ENCODE peak calls at places on chromosomes 1 and 21, in ten cellular contexts. One of them, this sample, is unnamed. For H3K4me1, the result is how much of the 10 kb centered on the place peaks cover.

GRCh38 chr1:52636701-52637695 is 4.0 kb downstream of the SHISAL2A start:
- DNase-seq in tibial nerve: no peak
- DNase-seq in fibroblast of lung: no peak
- DNase-seq in lower lobe of right lung: peak
- DNase-seq in A549: no peak
- DNase-seq in OCI-LY7: peak
- DNase-seq in pancreas: no peak
- DNase-seq in aorta: no peak
- DNase-seq in tibial artery: no peak
- DNase-seq in ovary: no peak
- DNase-seq in this sample: no peak

GRCh38 chr1:203326830-203327683 is 21.7 kb downstream of the BTG2 start:
- DNase-seq in tibial nerve: peak
- DNase-seq in fibroblast of lung: peak
- DNase-seq in lower lobe of right lung: peak
- DNase-seq in A549: peak
- DNase-seq in OCI-LY7: peak
- DNase-seq in pancreas: peak
- DNase-seq in aorta: peak
- DNase-seq in tibial artery: peak
- DNase-seq in ovary: peak
- DNase-seq in this sample: no peak

GRCh38 chr21:38229260-38229877 is 27.4 kb upstream of the KCNJ15 start:
- DNase-seq in tibial nerve: no peak
- DNase-seq in fibroblast of lung: no peak
- DNase-seq in lower lobe of right lung: no peak
- DNase-seq in A549: no peak
- DNase-seq in OCI-LY7: peak
- DNase-seq in pancreas: no peak
- DNase-seq in aorta: no peak
- DNase-seq in tibial artery: no peak
- DNase-seq in ovary: no peak
- DNase-seq in this sample: peak

GRCh38 chr1:172335377-172335776 is 85.1 kb upstream of the C1orf105 start:
- DNase-seq in tibial nerve: no peak
- DNase-seq in fibroblast of lung: no peak
- DNase-seq in lower lobe of right lung: no peak
- DNase-seq in A549: no peak
- DNase-seq in OCI-LY7: no peak
- DNase-seq in pancreas: no peak
- DNase-seq in aorta: no peak
- DNase-seq in tibial artery: no peak
- DNase-seq in ovary: no peak
- DNase-seq in this sample: no peak

GRCh38 chr1:46735708-46736324 is 16.9 kb upstream of the EFCAB14 start:
- DNase-seq in tibial nerve: no peak
- DNase-seq in fibroblast of lung: peak
- DNase-seq in lower lobe of right lung: no peak
- DNase-seq in A549: no peak
- DNase-seq in OCI-LY7: peak
- DNase-seq in pancreas: no peak
- DNase-seq in aorta: no peak
- DNase-seq in tibial artery: no peak
- DNase-seq in ovary: no peak
- DNase-seq in this sample: peak

GRCh38 chr21:33825898-33826297 is 89.7 kb downstream of the ATP5PO start:
- DNase-seq in tibial nerve: no peak
- DNase-seq in fibroblast of lung: peak
- DNase-seq in lower lobe of right lung: no peak
- DNase-seq in A549: no peak
- DNase-seq in OCI-LY7: no peak
- DNase-seq in pancreas: no peak
- DNase-seq in aorta: no peak
- DNase-seq in tibial artery: no peak
- DNase-seq in ovary: no peak
- DNase-seq in this sample: no peak

GRCh38 chr21:34883501-34884271 is 165.4 kb downstream of the RUNX1 start:
- DNase-seq in tibial nerve: no peak
- DNase-seq in fibroblast of lung: no peak
- DNase-seq in lower lobe of right lung: no peak
- DNase-seq in A549: no peak
- DNase-seq in OCI-LY7: no peak
- DNase-seq in pancreas: no peak
- DNase-seq in aorta: no peak
- DNase-seq in tibial artery: no peak
- DNase-seq in ovary: no peak
- DNase-seq in this sample: no peak

GRCh38 chr21:43611598-43612369 is 47.5 kb downstream of the HSF2BP start:
- DNase-seq in tibial nerve: peak
- DNase-seq in fibroblast of lung: no peak
- DNase-seq in lower lobe of right lung: peak
- DNase-seq in A549: peak
- DNase-seq in OCI-LY7: peak
- DNase-seq in pancreas: peak
- DNase-seq in aorta: peak
- DNase-seq in tibial artery: peak
- DNase-seq in ovary: peak
- DNase-seq in this sample: peak

GRCh38 chr1:100387209-100387608 is 34.9 kb downstream of the CDC14A start:
- DNase-seq in tibial nerve: no peak
- DNase-seq in fibroblast of lung: peak
- DNase-seq in lower lobe of right lung: no peak
- DNase-seq in A549: no peak
- DNase-seq in OCI-LY7: peak
- DNase-seq in pancreas: no peak
- DNase-seq in aorta: no peak
- DNase-seq in tibial artery: no peak
- DNase-seq in ovary: no peak
- DNase-seq in this sample: no peak

GRCh38 chr1:150974580-150975478 is at the start of gene CERS2:
- DNase-seq in tibial nerve: peak
- DNase-seq in fibroblast of lung: peak
- DNase-seq in lower lobe of right lung: peak
- DNase-seq in A549: peak
- DNase-seq in OCI-LY7: peak
- DNase-seq in pancreas: peak
- DNase-seq in aorta: peak
- DNase-seq in tibial artery: peak
- DNase-seq in ovary: peak
- DNase-seq in this sample: no peak

GRCh38 chr1:39272027-39272790 is 67.7 kb downstream of the MACF1 start:
- DNase-seq in tibial nerve: no peak
- DNase-seq in fibroblast of lung: peak
- DNase-seq in lower lobe of right lung: no peak
- DNase-seq in A549: no peak
- DNase-seq in OCI-LY7: peak
- DNase-seq in pancreas: peak
- DNase-seq in aorta: no peak
- DNase-seq in tibial artery: no peak
- DNase-seq in ovary: no peak
- DNase-seq in this sample: no peak

GRCh38 chr1:230071316-230071715 is 4.3 kb downstream of the GALNT2 start:
- DNase-seq in tibial nerve: no peak
- DNase-seq in fibroblast of lung: no peak
- DNase-seq in lower lobe of right lung: no peak
- DNase-seq in A549: no peak
- DNase-seq in OCI-LY7: no peak
- DNase-seq in pancreas: no peak
- DNase-seq in aorta: no peak
- DNase-seq in tibial artery: no peak
- DNase-seq in ovary: no peak
- DNase-seq in this sample: no peak

GRCh38 chr1:230070321-230071208 is 3.5 kb downstream of the GALNT2 start:
- DNase-seq in tibial nerve: no peak
- DNase-seq in fibroblast of lung: no peak
- DNase-seq in lower lobe of right lung: no peak
- DNase-seq in A549: no peak
- DNase-seq in OCI-LY7: no peak
- DNase-seq in pancreas: no peak
- DNase-seq in aorta: no peak
- DNase-seq in tibial artery: no peak
- DNase-seq in ovary: no peak
- DNase-seq in this sample: no peak

GRCh38 chr1:230068952-230069684 is 2.1 kb downstream of the GALNT2 start:
- DNase-seq in tibial nerve: no peak
- DNase-seq in fibroblast of lung: no peak
- DNase-seq in lower lobe of right lung: no peak
- DNase-seq in A549: no peak
- DNase-seq in OCI-LY7: peak
- DNase-seq in pancreas: no peak
- DNase-seq in aorta: no peak
- DNase-seq in tibial artery: no peak
- DNase-seq in ovary: no peak
- DNase-seq in this sample: no peak

GRCh38 chr1:230067871-230068814 is 1.1 kb downstream of the GALNT2 start:
- DNase-seq in tibial nerve: no peak
- DNase-seq in fibroblast of lung: peak
- DNase-seq in lower lobe of right lung: peak
- DNase-seq in A549: peak
- DNase-seq in OCI-LY7: peak
- DNase-seq in pancreas: no peak
- DNase-seq in aorta: peak
- DNase-seq in tibial artery: peak
- DNase-seq in ovary: peak
- DNase-seq in this sample: no peak

DNA sequence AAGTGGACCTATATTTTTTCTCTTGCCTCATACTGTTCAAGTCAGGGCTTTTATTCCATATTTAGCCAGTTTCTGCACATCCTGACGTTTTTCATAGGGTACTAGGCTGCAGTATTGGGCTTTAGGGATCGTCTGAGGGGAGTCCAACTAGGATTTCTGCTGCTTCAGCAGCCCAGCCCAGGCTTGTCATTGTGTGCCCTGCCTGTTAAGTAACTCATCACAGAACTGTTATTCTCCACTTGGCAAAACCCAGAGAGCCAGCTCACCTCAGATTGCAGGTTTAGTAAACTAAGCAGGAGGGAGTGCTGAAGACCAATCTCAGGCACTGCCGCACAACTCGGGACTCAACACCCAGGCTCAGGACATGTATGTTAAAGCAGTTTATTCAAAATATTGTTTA is 2.8 kb downstream of the GALNT2 start:
- DNase-seq in tibial nerve: no peak
- DNase-seq in fibroblast of lung: no peak
- DNase-seq in lower lobe of right lung: no peak
- DNase-seq in A549: no peak
- DNase-seq in OCI-LY7: no peak
- DNase-seq in pancreas: no peak
- DNase-seq in aorta: no peak
- DNase-seq in tibial artery: no peak
- DNase-seq in ovary: no peak
- DNase-seq in this sample: no peak
- H3K4me3 ChIP-seq in tibial nerve: no peak
- H3K4me3 ChIP-seq in fibroblast of lung: no peak
- H3K4me3 ChIP-seq in lower lobe of right lung: no peak
- H3K4me3 ChIP-seq in A549: no peak
- H3K4me3 ChIP-seq in OCI-LY7: no peak
- H3K4me3 ChIP-seq in pancreas: no peak
- H3K4me3 ChIP-seq in aorta: peak
- H3K4me3 ChIP-seq in tibial artery: peak
- H3K4me3 ChIP-seq in ovary: no peak
- H3K4me3 ChIP-seq in this sample: no peak

GRCh38 chr1:3680488-3681230 is 28.3 kb downstream of the TP73 start:
- DNase-seq in tibial nerve: no peak
- DNase-seq in fibroblast of lung: no peak
- DNase-seq in lower lobe of right lung: no peak
- DNase-seq in A549: no peak
- DNase-seq in OCI-LY7: no peak
- DNase-seq in pancreas: no peak
- DNase-seq in aorta: no peak
- DNase-seq in tibial artery: no peak
- DNase-seq in ovary: no peak
- DNase-seq in this sample: no peak

GRCh38 chr1:3677411-3677944 is 25.2 kb downstream of the TP73 start:
- DNase-seq in tibial nerve: no peak
- DNase-seq in fibroblast of lung: no peak
- DNase-seq in lower lobe of right lung: no peak
- DNase-seq in A549: no peak
- DNase-seq in OCI-LY7: no peak
- DNase-seq in pancreas: no peak
- DNase-seq in aorta: no peak
- DNase-seq in tibial artery: no peak
- DNase-seq in ovary: no peak
- DNase-seq in this sample: no peak

GRCh38 chr1:3679799-3680453 is 27.6 kb downstream of the TP73 start:
- DNase-seq in tibial nerve: no peak
- DNase-seq in fibroblast of lung: no peak
- DNase-seq in lower lobe of right lung: no peak
- DNase-seq in A549: no peak
- DNase-seq in OCI-LY7: no peak
- DNase-seq in pancreas: no peak
- DNase-seq in aorta: no peak
- DNase-seq in tibial artery: no peak
- DNase-seq in ovary: no peak
- DNase-seq in this sample: no peak

GRCh38 chr1:3678361-3679097 is 26.2 kb downstream of the TP73 start:
- DNase-seq in tibial nerve: no peak
- DNase-seq in fibroblast of lung: no peak
- DNase-seq in lower lobe of right lung: no peak
- DNase-seq in A549: no peak
- DNase-seq in OCI-LY7: peak
- DNase-seq in pancreas: no peak
- DNase-seq in aorta: no peak
- DNase-seq in tibial artery: no peak
- DNase-seq in ovary: no peak
- DNase-seq in this sample: no peak

GRCh38 chr1:3679098-3679555 is 26.8 kb downstream of the TP73 start:
- DNase-seq in tibial nerve: no peak
- DNase-seq in fibroblast of lung: no peak
- DNase-seq in lower lobe of right lung: no peak
- DNase-seq in A549: no peak
- DNase-seq in OCI-LY7: no peak
- DNase-seq in pancreas: no peak
- DNase-seq in aorta: no peak
- DNase-seq in tibial artery: no peak
- DNase-seq in ovary: no peak
- DNase-seq in this sample: no peak
- H3K27ac ChIP-seq in tibial nerve: no peak
- H3K27ac ChIP-seq in fibroblast of lung: no peak
- H3K27ac ChIP-seq in lower lobe of right lung: no peak
- H3K27ac ChIP-seq in A549: no peak
- H3K27ac ChIP-seq in OCI-LY7: no peak
- H3K27ac ChIP-seq in pancreas: no peak
- H3K27ac ChIP-seq in aorta: no peak
- H3K27ac ChIP-seq in tibial artery: no peak
- H3K27ac ChIP-seq in ovary: no peak
- H3K27ac ChIP-seq in this sample: no peak

GRCh38 chr1:110292327-110292741 is 46.8 kb upstream of the RBM15 start:
- DNase-seq in tibial nerve: no peak
- DNase-seq in fibroblast of lung: peak
- DNase-seq in lower lobe of right lung: no peak
- DNase-seq in A549: peak
- DNase-seq in OCI-LY7: no peak
- DNase-seq in pancreas: no peak
- DNase-seq in aorta: no peak
- DNase-seq in tibial artery: no peak
- DNase-seq in ovary: no peak
- DNase-seq in this sample: no peak
- H3K4me1 ChIP-seq in tibial nerve: under half
- H3K4me1 ChIP-seq in fibroblast of lung: under half
- H3K4me1 ChIP-seq in lower lobe of right lung: under half
- H3K4me1 ChIP-seq in A549: under half
- H3K4me1 ChIP-seq in OCI-LY7: under half
- H3K4me1 ChIP-seq in pancreas: under half
- H3K4me1 ChIP-seq in aorta: under half
- H3K4me1 ChIP-seq in tibial artery: under half
- H3K4me1 ChIP-seq in ovary: under half
- H3K4me1 ChIP-seq in this sample: under half

GRCh38 chr1:234246638-234247116 is 126.6 kb upstream of the COA6 start:
- DNase-seq in tibial nerve: no peak
- DNase-seq in fibroblast of lung: no peak
- DNase-seq in lower lobe of right lung: no peak
- DNase-seq in A549: no peak
- DNase-seq in OCI-LY7: no peak
- DNase-seq in pancreas: no peak
- DNase-seq in aorta: no peak
- DNase-seq in tibial artery: no peak
- DNase-seq in ovary: no peak
- DNase-seq in this sample: no peak
- H3K4me3 ChIP-seq in tibial nerve: no peak
- H3K4me3 ChIP-seq in fibroblast of lung: no peak
- H3K4me3 ChIP-seq in lower lobe of right lung: no peak
- H3K4me3 ChIP-seq in A549: no peak
- H3K4me3 ChIP-seq in OCI-LY7: no peak
- H3K4me3 ChIP-seq in pancreas: no peak
- H3K4me3 ChIP-seq in aorta: no peak
- H3K4me3 ChIP-seq in tibial artery: no peak
- H3K4me3 ChIP-seq in ovary: no peak
- H3K4me3 ChIP-seq in this sample: no peak

This sample was measured in iPS DF 6.9.